ENCODE peak calls at places on chromosomes 6 and 20, in eight cellular contexts. X, V, I, H, B, K, O and M are unnamed samples.

GRCh38 chr6:156889469-156889868 is 112.3 kb downstream of the ARID1B start:
- DNase-seq in H (no peak), K (no peak), O (no peak), I (no peak), X (no peak), V (no peak), B (no peak), M (no peak)

GRCh38 chr20:45629496-45630100 is at the start of gene WFDC10A:
- DNase-seq in O (no peak), K (no peak), I (no peak), V (peak), X (no peak), H (no peak), B (peak), M (peak)

GRCh38 chr6:91653954-91654843 is 1067.3 kb upstream of the MAP3K7 start:
- DNase-seq in I (no peak), B (no peak), X (no peak), H (no peak), O (no peak), V (no peak), K (no peak), M (no peak)

GRCh38 chr20:41152108-41152757 is 14.9 kb downstream of the PLCG1 start:
- DNase-seq in H (no peak), B (no peak), O (no peak), V (no peak), K (no peak), I (no peak), X (no peak), M (no peak)

GRCh38 chr6:32989375-32989774 is 20.0 kb downstream of the HLA-DOA start:
- DNase-seq in O (no peak), B (no peak), I (no peak), H (no peak), V (no peak), K (no peak), X (no peak), M (no peak)

GRCh38 chr20:50116368-50116999 is 3.5 kb upstream of the UBE2V1 start:
- DNase-seq in H (peak), K (no peak), V (no peak), I (no peak), O (no peak), B (no peak), X (no peak), M (no peak)

GRCh38 chr6:118668761-118669411 is 17.5 kb upstream of the CEP85L start:
- DNase-seq in V (no peak), B (no peak), I (no peak), K (no peak), H (no peak), X (no peak), O (no peak), M (no peak)

GRCh38 chr20:23061713-23062561 is 12.5 kb upstream of the THBD start:
- DNase-seq in K (no peak), X (no peak), B (peak), V (peak), I (no peak), H (no peak), O (no peak), M (no peak)

GRCh38 chr20:35000311-35000921 is 44.7 kb downstream of the MYH7B start:
- DNase-seq in H (no peak), K (no peak), I (no peak), O (no peak), X (no peak), V (peak), B (no peak), M (no peak)

GRCh38 chr6:75412937-75413662 is 80.5 kb downstream of the FILIP1 start:
- DNase-seq in V (no peak), I (no peak), O (no peak), X (no peak), B (no peak), K (no peak), H (no peak), M (no peak)